ENCODE peak calls at places on chromosomes 2 and 18, in four cellular contexts. X is neural progenitor cell, R is neuronal stem cell, G is endodermal cell. Q is an unnamed sample. For H3K4me1, the result is how much of the 10 kb centered on the place peaks cover.

GRCh38 chr18:54983041-54983686 is 23.9 kb upstream of the CCDC68 start:
- DNase-seq in X (peak), R (peak), G (no peak), Q (no peak)

GRCh38 chr2:159863761-159864160 is 65.8 kb upstream of the CD302 start:
- DNase-seq in X (no peak), R (no peak), G (no peak), Q (no peak)

GRCh38 chr2:14675489-14675888 is 43.0 kb downstream of the LRATD1 start:
- DNase-seq in X (peak), R (no peak), G (no peak), Q (no peak)

GRCh38 chr2:169910109-169910799 is 83.0 kb downstream of the UBR3 start:
- DNase-seq in X (no peak), R (no peak), G (no peak), Q (no peak)

GRCh38 chr18:59623456-59624383 is 73.5 kb downstream of the CCBE1 start:
- DNase-seq in X (no peak), R (no peak), G (no peak), Q (no peak)

GRCh38 chr18:10499230-10499629 is 26.6 kb upstream of the NAPG start:
- DNase-seq in X (no peak), R (no peak), G (no peak), Q (no peak)

GRCh38 chr2:177728920-177729319 is 336.3 kb downstream of the AGPS start:
- DNase-seq in X (no peak), R (no peak), G (no peak), Q (no peak)

GRCh38 chr18:48308027-48308635 is 101.1 kb downstream of the ZBTB7C start:
- DNase-seq in X (no peak), R (no peak), G (no peak), Q (peak)

GRCh38 chr2:161943012-161943411 is 131.0 kb downstream of the DPP4 start:
- DNase-seq in X (no peak), R (no peak), G (no peak), Q (no peak)

GRCh38 chr2:112839407-112840067 is 3.0 kb upstream of the IL1B start:
- DNase-seq in X (no peak), R (no peak), G (peak), Q (peak)

GRCh38 chr2:174595904-174596397 is 1.7 kb downstream of the WIPF1 start:
- DNase-seq in X (no peak), R (no peak), G (no peak), Q (no peak)

GRCh38 chr2:63663013-63663864 is 74.5 kb downstream of the MDH1 start:
- DNase-seq in X (no peak), R (no peak), G (no peak), Q (no peak)

GRCh38 chr2:159133795-159134194 is 152.7 kb downstream of the WDSUB1 start:
- DNase-seq in X (no peak), R (no peak), G (no peak), Q (no peak)

GRCh38 chr2:168584934-168585333 is 128.9 kb downstream of the CERS6 start:
- DNase-seq in X (no peak), R (no peak), G (no peak), Q (no peak)

GRCh38 chr2:101064505-101064867 is 62.4 kb downstream of the RPL31 start:
- DNase-seq in X (no peak), R (no peak), G (no peak), Q (no peak)

GRCh38 chr2:241882090-241882625 is 12.6 kb downstream of the RTP5 start:
- DNase-seq in X (peak), R (no peak), G (peak), Q (no peak)

GRCh38 chr18:50560681-50561629 is 1.1 kb downstream of the MAPK4 start:
- DNase-seq in X (peak), R (peak), G (peak), Q (no peak)

GRCh38 chr2:200860092-200860795 is 4.2 kb downstream of the CLK1 start:
- DNase-seq in X (no peak), R (no peak), G (no peak), Q (no peak)

GRCh38 chr2:127563458-127564428 is 28.3 kb downstream of the MYO7B start:
- DNase-seq in X (no peak), R (no peak), G (peak), Q (peak)

GRCh38 chr2:99662761-99663341 is 173.0 kb upstream of the REV1 start:
- DNase-seq in X (no peak), R (no peak), G (no peak), Q (no peak)

GRCh38 chr2:24768013-24768412 is 25.2 kb downstream of the PTRHD1 start:
- DNase-seq in X (no peak), R (no peak), G (no peak), Q (no peak)

GRCh38 chr2:12684471-12684936 is 32.2 kb upstream of the TRIB2 start:
- DNase-seq in X (no peak), R (no peak), G (no peak), Q (no peak)

GRCh38 chr2:227545990-227546389 is 52.7 kb upstream of the SCYGR2 start:
- DNase-seq in X (no peak), R (no peak), G (peak), Q (no peak)
- H3K4me1 ChIP-seq in X (under half), R (under half), G (under half), Q (under half)

DNA sequence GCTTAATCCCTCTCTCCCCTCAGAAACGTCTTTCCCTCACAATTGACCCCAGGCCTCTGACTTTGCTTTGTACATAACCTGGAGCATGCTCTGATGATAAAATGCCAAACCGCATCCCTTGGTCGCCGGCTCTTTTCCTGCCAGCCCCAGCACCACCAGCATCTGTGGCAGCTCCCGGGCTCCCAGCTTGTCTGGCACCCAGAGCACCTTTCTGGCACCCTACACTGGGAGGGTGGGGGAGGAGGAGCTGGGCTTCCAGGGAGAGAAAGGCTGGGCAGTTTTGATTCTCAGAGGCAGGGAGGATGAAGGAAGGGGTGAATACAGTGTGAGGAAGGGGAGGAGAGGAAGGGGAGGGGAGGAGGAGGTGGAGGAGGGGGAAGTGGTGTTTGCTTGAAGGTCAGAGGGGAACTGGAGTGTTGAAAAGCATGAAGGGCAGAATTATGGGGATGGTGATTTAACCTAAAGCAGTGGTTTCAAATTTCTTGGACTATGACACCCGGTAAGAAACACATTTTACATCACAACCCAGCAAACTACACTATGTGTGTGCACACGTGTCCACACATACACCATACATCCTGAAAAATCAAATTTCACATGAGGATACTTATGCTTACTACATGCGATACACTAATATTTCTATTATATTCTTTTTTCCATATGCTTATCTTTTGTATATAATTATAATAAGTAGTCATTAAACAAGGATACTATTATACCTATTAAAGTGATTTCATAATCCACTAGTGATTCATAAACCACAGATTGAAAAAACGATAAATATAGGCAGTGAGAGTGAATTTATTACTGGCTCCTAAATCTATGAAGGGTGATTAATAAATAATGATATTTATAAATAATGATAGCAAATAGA is 30.0 kb upstream of the IGFBP2 start:
- DNase-seq in X (no peak), R (no peak), G (no peak), Q (no peak)
- H3K4me3 ChIP-seq in X (no peak), R (no peak), G (no peak), Q (no peak)

GRCh38 chr2:73987948-73988700 is 3.4 kb downstream of the TET3 start:
- DNase-seq in X (no peak), R (no peak), G (no peak), Q (no peak)
- H3K4me1 ChIP-seq in X (under half), R (under half), G (under half), Q (under half)

GRCh38 chr18:13574355-13574754 is 152.0 kb downstream of the FAM210A start:
- DNase-seq in X (no peak), R (no peak), G (peak), Q (no peak)

GRCh38 chr18:13572148-13572547 is 154.2 kb downstream of the FAM210A start:
- DNase-seq in X (no peak), R (no peak), G (no peak), Q (no peak)

GRCh38 chr18:13570856-13571495 is 155.4 kb downstream of the FAM210A start:
- DNase-seq in X (no peak), R (no peak), G (no peak), Q (no peak)

GRCh38 chr18:13573750-13574149 is 152.6 kb downstream of the FAM210A start:
- DNase-seq in X (no peak), R (no peak), G (peak), Q (no peak)

GRCh38 chr18:13572721-13573120 is 153.6 kb downstream of the FAM210A start:
- DNase-seq in X (no peak), R (no peak), G (peak), Q (no peak)
- H3K4me3 ChIP-seq in X (no peak), R (no peak), G (no peak), Q (no peak)

GRCh38 chr2:7886665-7887064 is 795.2 kb upstream of the ID2 start:
- DNase-seq in X (no peak), R (no peak), G (peak), Q (no peak)
- H3K4me1 ChIP-seq in X (under half), R (under half), G (under half), Q (under half)

GRCh38 chr2:234951386-234952269 is at the start of gene SH3BP4:
- DNase-seq in X (peak), R (peak), G (peak), Q (peak)
- H3K4me3 ChIP-seq in X (peak), R (peak), G (peak), Q (peak)